ENCODE peak calls at places on chromosomes 2 and 18, in five cellular contexts. W is A549, M is HCT116, S is endothelial cell of umbilical vein, B is GM12878. H is an unnamed sample.

GRCh38 chr2:80407377-80407776 is 102.8 kb upstream of the LRRTM1 start:
- DNase-seq in W (no peak), S (no peak), M (no peak), B (no peak), H (no peak)

GRCh38 chr2:88180594-88181240 is 10.6 kb downstream of the THNSL2 start:
- DNase-seq in B (no peak), S (no peak), M (no peak), W (no peak), H (peak; percentile 7)

GRCh38 chr2:183542593-183542992 is 418.4 kb downstream of the NUP35 start:
- DNase-seq in W (no peak), M (no peak), B (no peak), S (no peak), H (no peak)

GRCh38 chr18:43220691-43221090 is 56.6 kb downstream of the SYT4 start:
- DNase-seq in W (no peak), S (no peak), M (no peak), B (no peak), H (no peak)

GRCh38 chr2:113278812-113279139 is at the start of gene PAX8:
- DNase-seq in S (no peak), W (no peak), B (no peak), M (no peak), H (no peak)

GRCh38 chr2:98058191-98058975 is 28.6 kb upstream of the VWA3B start:
- DNase-seq in M (no peak), B (no peak), W (no peak), S (no peak), H (no peak)

GRCh38 chr2:200931227-200931626 is 32.2 kb downstream of the ORC2 start:
- DNase-seq in B (no peak), S (no peak), M (no peak), W (no peak), H (peak; percentile 67)

GRCh38 chr2:190499976-190500588 is 34.4 kb downstream of the NEMP2 start:
- DNase-seq in M (no peak), W (no peak), B (no peak), S (no peak), H (no peak)

GRCh38 chr2:12170151-12170550 is 423.7 kb downstream of the LPIN1 start:
- DNase-seq in S (no peak), M (no peak), B (no peak), W (no peak), H (no peak)

GRCh38 chr2:234823877-234824376 is 127.9 kb upstream of the SH3BP4 start:
- DNase-seq in S (peak; percentile 98), W (peak; percentile 87), B (no peak), M (no peak), H (no peak)

GRCh38 chr18:78661316-78661715 is 318.3 kb upstream of the SALL3 start:
- DNase-seq in W (no peak), S (no peak), B (no peak), M (no peak), H (no peak)

GRCh38 chr2:128287780-128288735 is 30.6 kb downstream of the HS6ST1 start:
- DNase-seq in S (no peak), B (no peak), M (no peak), W (no peak), H (no peak)

GRCh38 chr2:101012054-101012705 is 10.1 kb downstream of the RPL31 start:
- DNase-seq in W (no peak), S (no peak), B (peak; percentile 73), M (no peak), H (no peak)

GRCh38 chr2:219469186-219469724 is 29.4 kb upstream of the GMPPA start:
- DNase-seq in S (no peak), B (no peak), M (no peak), W (peak; percentile 55), H (peak; percentile 80)

GRCh38 chr2:215612770-215613169 is 176.9 kb upstream of the FN1 start:
- DNase-seq in B (no peak), M (no peak), S (no peak), W (no peak), H (no peak)
- TF ChIP-seq CTCF in B (no peak), M (no peak), S (no peak), W (no peak), H (no peak)

DNA sequence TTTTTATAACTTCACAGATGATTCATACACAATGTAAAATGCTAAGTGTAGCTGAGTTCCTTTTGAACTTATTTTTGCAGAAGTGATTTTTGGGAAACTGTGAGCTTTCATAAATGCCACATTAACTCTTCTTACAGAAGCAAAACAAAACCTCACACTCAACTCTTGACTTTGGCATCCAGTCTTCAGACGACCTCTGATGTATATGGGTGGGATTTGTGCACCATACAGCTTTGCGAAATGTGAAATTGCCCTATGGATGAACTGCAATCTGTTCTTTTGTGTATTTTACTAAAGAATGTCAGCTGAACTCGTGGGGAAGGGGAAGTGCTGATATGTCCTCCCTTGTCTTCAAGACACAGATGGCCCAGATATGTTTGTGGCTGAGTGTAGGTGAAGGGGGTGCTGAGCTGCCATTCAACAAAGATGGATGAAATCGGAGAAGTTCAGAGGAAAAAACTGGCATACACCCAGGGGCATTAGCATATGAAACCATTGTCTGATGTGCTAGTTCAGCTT is 218.3 kb downstream of the PTGR3 start:
- DNase-seq in S (peak; percentile 50), B (no peak), M (no peak), W (no peak), H (peak; percentile 62)
- H3K4me3 ChIP-seq in S (no peak overlapping the region), B (no peak overlapping the region), M (no peak overlapping the region), W (no peak overlapping the region), H (no peak overlapping the region)

DNA sequence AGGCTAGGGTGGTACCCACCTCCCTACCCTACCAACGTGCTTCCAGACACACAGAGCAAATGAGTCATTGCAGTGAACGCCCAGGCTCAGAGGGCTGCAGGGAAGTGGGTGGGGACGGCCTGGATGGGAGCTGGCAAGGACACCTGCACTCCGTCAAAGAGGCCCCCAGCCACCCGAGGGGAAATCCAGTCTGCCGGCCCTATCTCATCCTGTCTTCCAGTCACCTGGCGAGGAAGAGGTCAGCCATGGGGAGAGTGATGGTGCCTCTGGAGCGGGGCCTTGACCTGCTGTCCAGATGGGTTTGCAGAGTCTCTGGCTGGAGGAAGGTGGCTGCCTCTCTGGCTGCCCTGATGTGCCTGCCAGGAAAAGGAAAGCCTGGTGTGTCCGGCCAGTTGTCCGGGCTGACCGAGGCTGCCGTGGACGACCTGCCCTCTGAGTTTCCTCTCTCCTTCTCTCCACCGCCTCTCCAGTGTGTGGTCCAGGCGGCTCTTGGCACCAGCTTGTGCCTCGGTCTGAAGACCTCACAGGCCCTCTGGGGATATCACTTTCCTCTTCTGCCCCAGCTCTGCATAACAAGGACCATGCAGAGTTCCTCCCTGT is 209.7 kb upstream of the COPS8 start:
- DNase-seq in B (no peak), W (no peak), S (peak; percentile 77), M (no peak), H (no peak)
- TF ChIP-seq MAX in B (no peak), W (no peak), S (no peak), M (no peak), H (no peak)

GRCh38 chr2:223753940-223754339 is 83.4 kb downstream of the AP1S3 start:
- DNase-seq in B (no peak), W (no peak), M (no peak), S (no peak), H (no peak)
- TF ChIP-seq CTCF in B (no peak), W (no peak), M (no peak), S (no peak), H (no peak)

GRCh38 chr2:149332364-149332763 is 2.0 kb downstream of the LYPD6 start:
- DNase-seq in B (no peak), W (no peak), S (no peak), M (no peak), H (no peak)

GRCh38 chr2:149329470-149330126 is 789 bp upstream of the LYPD6 start:
- DNase-seq in B (no peak), S (peak; percentile 59), M (peak; percentile 53), W (peak; percentile 51), H (peak; percentile 66)

GRCh38 chr2:149331023-149331400 is 625 bp downstream of the LYPD6 start:
- DNase-seq in B (no peak), M (no peak), S (no peak), W (no peak), H (no peak)

GRCh38 chr2:149330127-149331022 is at the start of gene LYPD6:
- DNase-seq in S (peak; percentile 76), M (peak; percentile 38), B (no peak), W (peak; percentile 53), H (peak; percentile 83)

GRCh38 chr2:149329068-149329467 is 1.3 kb upstream of the LYPD6 start:
- DNase-seq in M (peak; percentile 16), B (no peak), W (no peak), S (peak; percentile 9), H (peak; percentile 71)
- H3K4me3 ChIP-seq in M (no peak overlapping the region), B (no peak overlapping the region), W (peak overlapping the region; percentile 55), S (no peak overlapping the region), H (peak overlapping the region; percentile 63)

GRCh38 chr18:21761471-21762115 is 21.0 kb downstream of the MIB1 start:
- DNase-seq in B (no peak), S (no peak), M (no peak), W (no peak), H (peak; percentile 19)
- TF ChIP-seq MAX in B (no peak), S (no peak), M (no peak), W (no peak), H (no peak)

DNA sequence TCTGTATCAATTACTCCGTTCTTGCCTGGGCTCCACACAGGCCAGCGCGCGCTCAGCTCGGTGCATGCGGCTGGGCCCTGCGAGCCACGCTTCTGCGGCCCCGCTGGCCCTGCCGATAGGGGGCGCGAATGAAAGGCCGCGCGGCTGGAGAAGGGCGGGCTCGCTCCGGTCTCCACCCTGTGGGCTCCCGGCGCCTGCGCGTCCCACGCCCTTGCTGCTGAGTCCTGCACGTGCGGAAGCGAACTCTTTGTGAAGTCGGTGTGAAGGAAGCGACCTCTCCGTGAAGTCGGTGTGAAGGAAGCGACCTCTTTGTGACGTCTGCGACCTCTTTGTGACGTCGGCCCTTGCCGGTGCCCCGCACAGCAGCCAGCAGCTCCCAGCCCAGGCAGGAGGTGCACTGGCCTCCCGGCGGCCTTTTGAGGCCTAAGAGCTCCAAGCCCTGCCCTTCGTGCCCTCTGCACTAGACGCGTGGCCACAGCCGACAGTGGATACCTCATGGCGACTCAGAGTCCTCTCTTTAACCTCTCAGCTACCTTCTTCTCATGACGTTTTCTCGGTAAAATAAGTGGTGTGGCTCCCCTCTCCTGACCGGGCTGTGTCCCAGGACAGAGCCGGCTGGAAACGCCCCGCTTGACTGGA is 391.9 kb upstream of the RAB6C start:
- DNase-seq in M (no peak), B (no peak), W (no peak), S (no peak), H (no peak)
- TF ChIP-seq CTCF in M (no peak), B (no peak), W (no peak), S (no peak), H (no peak)

GRCh38 chr18:12403601-12404506 is 3.9 kb upstream of the PRELID3A start:
- DNase-seq in M (peak; percentile 68), B (no peak), S (peak; percentile 68), W (peak; percentile 51), H (peak; percentile 77)
- H3K4me3 ChIP-seq in M (no peak overlapping the region), B (no peak overlapping the region), S (no peak overlapping the region), W (no peak overlapping the region), H (no peak overlapping the region)

GRCh38 chr2:204031056-204031455 is 94.5 kb downstream of the ICOS start:
- DNase-seq in B (no peak), S (peak; percentile 23), W (no peak), M (no peak), H (no peak)
- TF ChIP-seq MAX in B (no peak), S (no peak), W (no peak), M (no peak), H (no peak)

DNA sequence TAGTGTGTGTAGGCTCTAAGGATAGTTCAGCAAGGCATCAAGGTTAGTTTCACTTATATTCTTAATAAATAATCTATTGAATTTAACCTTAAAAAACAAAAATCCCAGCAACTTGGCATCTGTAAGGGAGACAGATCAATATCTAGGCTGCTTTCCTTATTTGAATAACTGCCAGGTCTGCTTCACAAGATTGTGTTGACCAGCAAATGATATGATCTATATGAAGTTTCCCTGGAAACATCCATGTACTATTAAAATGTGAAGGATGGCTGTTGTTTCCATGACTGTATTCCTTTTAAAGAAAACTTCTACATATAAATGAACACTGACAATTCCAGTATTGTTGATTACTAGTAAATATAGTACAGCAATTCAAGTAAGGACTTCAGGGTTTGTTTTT is 109.4 kb downstream of the SPTBN1 start:
- DNase-seq in W (no peak), M (no peak), S (peak; percentile 56), B (no peak), H (no peak)
- TF ChIP-seq CTCF in W (no peak), M (no peak), S (no peak), B (no peak), H (no peak)